ENCODE peak calls at places on chromosome 15, in five cellular contexts. M is PC-3; D is CD8-positive, alpha-beta memory T cell; O is tibial artery; N is neural progenitor cell. C is an unnamed sample.

GRCh38 chr15:68411276-68411675 is 20.7 kb downstream of the ITGA11 start:
- DNase-seq in M (no peak), D (no peak), O (peak), N (no peak), C (no peak)

GRCh38 chr15:43511012-43511885 is 6.2 kb upstream of the MAP1A start:
- DNase-seq in M (peak), D (peak), O (no peak), N (peak), C (no peak)

GRCh38 chr15:63583027-63583426 is 14.2 kb upstream of the FBXL22 start:
- DNase-seq in M (peak), D (no peak), O (no peak), N (no peak), C (no peak)

GRCh38 chr15:77481670-77482069 is 61.0 kb downstream of the HMG20A start:
- DNase-seq in M (no peak), D (no peak), O (no peak), N (no peak), C (no peak)

GRCh38 chr15:52143862-52144261 is 31.3 kb upstream of the BCL2L10 start:
- DNase-seq in M (peak), D (no peak), O (no peak), N (no peak), C (no peak)

GRCh38 chr15:66923438-66923881 is 141.9 kb upstream of the SMAD3 start:
- DNase-seq in M (peak), D (no peak), O (no peak), N (peak), C (no peak)

GRCh38 chr15:78388865-78389264 is 48.7 kb downstream of the CRABP1 start:
- DNase-seq in M (no peak), D (no peak), O (no peak), N (no peak), C (no peak)

GRCh38 chr15:41891226-41891625 is 2.6 kb downstream of the SPTBN5 start:
- DNase-seq in M (no peak), D (no peak), O (no peak), N (peak), C (no peak)

GRCh38 chr15:70726753-70727152 is 36.6 kb downstream of the UACA start:
- DNase-seq in M (no peak), D (no peak), O (no peak), N (peak), C (no peak)

DNA sequence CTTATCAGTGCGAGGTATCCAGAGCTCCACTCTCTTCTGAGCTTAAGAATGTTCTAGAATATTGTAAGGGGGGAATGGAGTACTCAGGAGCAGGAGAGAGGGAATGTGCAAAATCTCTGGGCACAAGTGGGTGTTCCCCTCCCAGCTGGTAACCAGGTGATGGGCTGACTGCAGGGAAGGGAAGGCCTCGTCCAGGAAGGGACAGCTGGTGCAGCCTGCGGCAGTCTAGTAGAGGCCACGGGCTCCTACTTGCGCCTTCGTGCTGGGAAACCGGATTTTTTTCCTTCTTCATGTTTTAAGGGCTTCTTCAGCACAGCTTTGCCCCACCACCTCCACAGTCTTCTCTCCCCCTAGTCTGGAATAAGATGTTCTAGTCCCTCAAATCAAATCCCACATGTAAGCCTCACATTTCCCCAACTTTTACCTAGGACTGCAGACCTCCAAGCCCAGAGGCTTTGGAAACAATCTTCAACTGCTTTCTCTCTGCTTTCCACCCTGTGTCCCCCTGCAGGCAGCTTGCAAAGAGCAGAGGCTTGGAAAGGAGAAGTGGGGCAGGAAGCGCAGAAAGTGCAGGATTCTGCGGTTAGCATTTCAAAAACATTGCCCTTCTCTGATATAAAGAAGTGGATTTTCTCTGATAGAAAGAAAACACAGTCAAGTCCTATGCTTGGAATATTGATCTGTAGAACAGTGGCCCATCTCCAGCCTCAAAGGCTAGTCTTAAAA is 11.9 kb upstream of the CGNL1 start:
- DNase-seq in M (no peak), D (no peak), O (no peak), N (peak), C (no peak)
- H3K27ac ChIP-seq in M (no peak), D (no peak), O (no peak), N (no peak), C (no peak)

GRCh38 chr15:90055182-90055581 is 47.1 kb downstream of the IDH2 start:
- DNase-seq in M (no peak), D (no peak), O (no peak), N (no peak), C (no peak)

GRCh38 chr15:90058308-90058707 is 44.0 kb downstream of the IDH2 start:
- DNase-seq in M (no peak), D (no peak), O (no peak), N (no peak), C (no peak)

GRCh38 chr15:90049666-90050604 is 48.8 kb downstream of the ZNF710 start:
- DNase-seq in M (no peak), D (no peak), O (no peak), N (no peak), C (no peak)

GRCh38 chr15:90054618-90055097 is 47.6 kb downstream of the IDH2 start:
- DNase-seq in M (no peak), D (no peak), O (no peak), N (no peak), C (no peak)

DNA sequence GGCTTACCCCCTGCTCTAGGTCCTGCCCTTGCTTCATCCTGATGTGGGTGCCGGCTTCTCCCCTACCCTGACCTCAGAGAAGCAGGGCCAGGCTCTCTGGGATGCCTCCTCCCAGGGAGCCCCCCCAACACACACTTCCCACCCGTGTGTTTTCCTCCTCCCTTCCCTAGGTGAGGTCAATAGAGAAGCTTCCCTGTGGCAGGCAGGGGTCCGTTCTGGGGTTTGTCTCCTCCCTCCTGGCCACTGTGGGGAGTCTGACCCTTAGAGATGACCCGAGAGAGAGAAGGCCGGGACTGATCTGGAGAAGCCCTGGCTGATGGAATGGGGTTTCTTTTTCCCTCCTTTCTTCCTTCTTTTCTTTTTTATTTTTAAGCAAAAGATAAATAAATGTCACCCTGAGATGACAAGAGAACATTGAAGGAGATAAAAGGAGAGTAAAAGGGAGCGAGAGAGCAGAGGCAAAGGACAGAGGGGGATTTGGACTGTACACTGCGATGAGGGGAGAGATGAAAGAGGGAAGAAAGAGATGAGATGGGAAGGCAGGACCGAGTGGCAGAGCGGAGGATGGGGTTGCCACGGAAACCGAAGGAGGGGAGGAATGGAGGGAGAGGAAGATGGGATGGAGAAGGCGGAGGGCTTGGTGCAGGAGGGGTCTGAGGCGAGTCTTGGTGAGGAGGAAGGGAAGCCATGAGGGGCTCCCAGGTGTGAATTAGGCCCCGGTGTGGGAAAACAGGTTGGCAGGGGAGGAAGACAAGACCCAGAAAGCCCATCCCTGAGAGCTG is 48.4 kb downstream of the IDH2 start:
- DNase-seq in M (no peak), D (no peak), O (no peak), N (peak), C (no peak)
- H3K4me3 ChIP-seq in M (no peak), D (no peak), O (no peak), N (no peak), C (no peak)

DNA sequence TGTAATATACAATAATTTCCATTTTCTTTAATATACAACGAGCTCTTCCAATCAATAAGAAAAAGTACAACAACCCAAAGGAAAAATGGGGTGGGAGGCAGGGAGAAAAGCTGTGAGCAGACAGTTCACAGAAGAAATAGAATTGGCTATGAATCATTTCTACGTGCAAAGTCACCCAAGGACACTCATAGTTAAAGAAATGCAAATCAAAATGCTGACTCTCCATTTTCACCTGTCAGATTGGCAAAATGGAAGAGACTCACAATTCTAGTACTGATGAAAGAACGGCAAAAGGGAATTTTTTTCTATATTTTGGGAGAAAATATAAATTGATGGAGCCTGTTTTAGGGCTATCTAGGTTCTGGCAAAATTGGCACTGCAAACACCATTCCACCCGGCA is 116.3 kb upstream of the MEF2A start:
- DNase-seq in M (no peak), D (no peak), O (no peak), N (no peak), C (no peak)
- H3K27ac ChIP-seq in M (no peak), D (no peak), O (no peak), N (no peak), C (no peak)

DNA sequence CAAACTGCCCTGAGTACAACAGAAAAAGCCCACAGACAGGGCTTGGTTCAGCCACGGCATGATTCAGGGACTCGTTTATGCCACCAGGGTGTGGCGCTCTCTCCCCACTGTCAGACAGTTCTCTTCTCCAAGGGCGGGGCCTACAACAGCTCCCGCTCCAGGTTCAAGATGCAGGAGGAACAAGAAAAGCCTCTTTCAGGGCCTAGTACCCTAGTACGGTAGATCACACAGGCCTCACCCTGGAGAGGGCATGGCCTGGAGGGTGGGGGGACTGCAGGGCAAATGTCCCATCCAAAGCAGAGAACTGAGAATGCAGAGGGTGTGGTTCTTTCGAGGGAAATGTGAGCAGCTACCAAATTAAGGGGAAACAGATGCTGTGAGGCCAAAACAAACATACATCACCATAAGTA is 12.0 kb downstream of the MESD start:
- DNase-seq in M (peak), D (no peak), O (peak), N (peak), C (peak)
- H3K4me3 ChIP-seq in M (no peak), D (no peak), O (no peak), N (no peak), C (no peak)

GRCh38 chr15:40792394-40792793 is 14.5 kb upstream of the ZFYVE19 start:
- DNase-seq in M (no peak), D (no peak), O (no peak), N (no peak), C (no peak)
- H3K27ac ChIP-seq in M (peak), D (no peak), O (no peak), N (no peak), C (no peak)

GRCh38 chr15:93250905-93251304 is 161.9 kb upstream of the RGMA start:
- DNase-seq in M (no peak), D (no peak), O (no peak), N (no peak), C (no peak)
- H3K4me3 ChIP-seq in M (no peak), D (no peak), O (no peak), N (no peak), C (no peak)

GRCh38 chr15:45147606-45148005 is 17.8 kb downstream of the DUOX1 start:
- DNase-seq in M (no peak), D (no peak), O (no peak), N (no peak), C (no peak)
- H3K27ac ChIP-seq in M (no peak), D (no peak), O (no peak), N (no peak), C (no peak)

GRCh38 chr15:98799461-98799971 is 151.2 kb downstream of the IGF1R start:
- DNase-seq in M (no peak), D (no peak), O (no peak), N (peak), C (peak)
- H3K4me3 ChIP-seq in M (no peak), D (no peak), O (no peak), N (peak), C (no peak)

DNA sequence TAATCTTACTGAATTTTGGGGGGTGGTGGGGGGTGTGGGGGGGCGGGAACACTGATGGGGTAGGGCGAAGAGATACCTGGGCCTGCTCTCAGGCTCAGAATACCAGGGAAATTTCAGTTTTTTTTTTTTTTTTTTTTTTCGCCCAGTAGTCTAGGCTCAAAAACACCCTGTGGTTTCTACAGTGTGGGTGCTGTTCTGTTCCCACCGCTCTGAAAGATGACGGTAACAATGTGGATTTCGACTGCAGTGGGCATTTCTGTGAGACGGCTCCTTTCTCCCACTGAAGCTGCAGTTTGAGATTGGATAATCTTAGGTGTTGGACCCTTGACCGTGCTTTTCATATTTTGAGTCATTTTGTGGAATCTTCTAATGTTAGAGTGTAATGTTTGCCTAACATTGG is 143.8 kb upstream of the RGMA start:
- DNase-seq in M (no peak), D (no peak), O (no peak), N (no peak), C (no peak)
- H3K27ac ChIP-seq in M (no peak), D (no peak), O (no peak), N (no peak), C (no peak)

DNA sequence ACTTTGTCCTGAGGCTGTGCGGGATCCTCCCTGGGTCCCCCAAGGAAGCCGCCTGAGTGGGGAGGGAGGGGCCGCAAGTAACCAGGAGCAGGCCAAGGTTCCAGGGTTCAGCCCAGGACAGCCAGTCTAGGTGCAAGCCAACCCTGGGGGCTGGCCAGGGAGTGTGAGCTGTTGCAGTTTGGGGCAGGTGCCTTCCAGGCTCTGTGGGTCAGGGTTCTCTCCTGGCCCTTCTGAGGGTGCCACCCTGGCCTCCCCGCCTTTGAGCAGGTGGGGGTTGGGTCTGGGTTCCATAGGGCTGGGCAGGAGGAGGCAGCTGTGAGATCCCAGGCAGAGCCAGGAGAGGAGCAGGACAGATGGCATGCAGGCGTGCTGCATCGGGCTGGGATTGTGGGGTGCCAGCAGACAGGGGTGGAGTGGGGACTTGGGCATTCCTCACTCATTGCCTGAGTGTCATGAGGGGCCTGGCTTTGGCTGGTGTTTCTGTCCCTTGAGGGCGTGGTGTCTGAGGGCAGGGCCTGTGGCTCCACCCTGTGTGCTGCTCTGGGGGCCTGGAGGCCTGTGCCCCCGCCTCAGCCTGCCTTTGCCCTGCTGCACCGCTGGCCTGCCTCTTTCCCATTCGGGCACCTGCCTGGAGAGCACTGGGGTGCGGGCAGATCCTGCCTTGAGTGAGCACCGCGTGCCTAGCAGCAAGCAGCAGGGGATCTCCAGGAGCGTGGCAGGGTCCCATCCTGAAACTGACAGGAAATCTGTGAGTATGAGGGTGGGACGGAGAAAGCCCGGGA is 18.4 kb downstream of the KLF13 start:
- DNase-seq in M (no peak), D (no peak), O (no peak), N (no peak), C (peak)
- H3K4me3 ChIP-seq in M (no peak), D (peak), O (no peak), N (no peak), C (peak)

C was measured in left lung.